ENCODE peak calls at places on chromosomes 5 and 9, in six cellular contexts. U, T, X, A, R and Y are unnamed samples.
A peak's percentile ranks its signal among the peaks of the same experiment; 100 is the strongest.

GRCh38 chr9:106745876-106746275 is 117.1 kb upstream of the ZNF462 start:
- DNase-seq in X (no peak), U (no peak), A (no peak), R (no peak), T (no peak), Y (no peak)

GRCh38 chr5:122470365-122470764 is 158.3 kb downstream of the SNCAIP start:
- DNase-seq in X (no peak), U (no peak), A (no peak), R (no peak), T (no peak), Y (no peak)

GRCh38 chr5:57456056-57456455 is 26.6 kb downstream of the ACTBL2 start:
- DNase-seq in U (no peak), R (no peak), T (no peak), X (peak; percentile 99), A (no peak), Y (no peak)

GRCh38 chr5:14834584-14835540 is 36.7 kb downstream of the ANKH start:
- DNase-seq in T (no peak), X (no peak), A (no peak), R (no peak), U (no peak), Y (no peak)

GRCh38 chr5:177310757-177311173 is 933 bp downstream of the MXD3 start:
- DNase-seq in X (no peak), A (no peak), R (no peak), T (no peak), U (no peak), Y (peak; percentile 57)

GRCh38 chr5:94618029-94618492 is 343 bp downstream of the KIAA0825 start:
- DNase-seq in T (peak; percentile 70), A (peak; percentile 22), R (peak; percentile 50), X (peak; percentile 62), U (no peak), Y (peak; percentile 53)

GRCh38 chr5:26482817-26483375 is 555.5 kb downstream of the CDH9 start:
- DNase-seq in T (peak; percentile 77), R (no peak), A (no peak), U (no peak), X (peak; percentile 92), Y (peak; percentile 9)

GRCh38 chr9:74281674-74282073 is 215.5 kb upstream of the RORB start:
- DNase-seq in X (peak; percentile 42), R (no peak), A (no peak), T (no peak), U (peak; percentile 10), Y (no peak)

GRCh38 chr9:135970128-135970815 is 9.1 kb upstream of the UBAC1 start:
- DNase-seq in A (no peak), T (no peak), U (no peak), R (no peak), X (no peak), Y (no peak)

GRCh38 chr9:37198034-37198718 is 77.8 kb downstream of the ZCCHC7 start:
- DNase-seq in X (no peak), T (no peak), A (no peak), R (no peak), U (no peak), Y (no peak)

GRCh38 chr5:59416441-59416840 is 477.1 kb downstream of the PDE4D start:
- DNase-seq in X (no peak), R (no peak), A (no peak), T (peak; percentile 82), U (no peak), Y (no peak)

GRCh38 chr9:89975024-89975423 is 370.2 kb downstream of the GADD45G start:
- DNase-seq in R (no peak), A (no peak), T (no peak), U (no peak), X (no peak), Y (no peak)

GRCh38 chr9:19931066-19931465 is 142.2 kb upstream of the SLC24A2 start:
- DNase-seq in T (no peak), A (no peak), U (no peak), R (no peak), X (no peak), Y (no peak)

GRCh38 chr9:123102380-123103113 is 69.1 kb downstream of the GPR21 start:
- DNase-seq in U (no peak), A (no peak), T (no peak), X (peak; percentile 8), R (no peak), Y (no peak)

GRCh38 chr9:89919171-89919681 is 314.4 kb downstream of the GADD45G start:
- DNase-seq in A (peak; percentile 9), T (no peak), R (peak; percentile 33), U (no peak), X (peak; percentile 60), Y (peak; percentile 9)

GRCh38 chr5:106397700-106398099 is 1273.0 kb downstream of the EFNA5 start:
- DNase-seq in X (peak; percentile 100), R (no peak), U (no peak), T (peak; percentile 98), A (no peak), Y (no peak)

GRCh38 chr9:132509921-132510874 is 72.2 kb upstream of the BARHL1 start:
- DNase-seq in R (no peak), A (no peak), U (no peak), X (no peak), T (no peak), Y (no peak)

GRCh38 chr5:1642621-1643061 is 118.9 kb upstream of the LPCAT1 start:
- DNase-seq in U (no peak), T (no peak), X (no peak), A (no peak), R (no peak), Y (no peak)

GRCh38 chr5:101364469-101364868 is 461.4 kb upstream of the ST8SIA4 start:
- DNase-seq in T (no peak), X (peak; percentile 97), R (no peak), A (no peak), U (no peak), Y (no peak)

GRCh38 chr5:148697177-148697820 is 43.0 kb upstream of the HTR4 start:
- DNase-seq in U (no peak), T (peak; percentile 53), A (no peak), R (no peak), X (no peak), Y (no peak)

GRCh38 chr5:31476607-31477200 is 55.2 kb downstream of the DROSHA start:
- DNase-seq in R (no peak), U (no peak), X (no peak), A (no peak), T (no peak), Y (no peak)

GRCh38 chr5:168086104-168086610 is 205.3 kb upstream of the WWC1 start:
- DNase-seq in T (no peak), X (peak; percentile 13), U (no peak), A (no peak), R (no peak), Y (peak; percentile 1)

GRCh38 chr5:177041936-177042335 is 19.4 kb downstream of the ZNF346 start:
- DNase-seq in X (no peak), U (no peak), T (no peak), A (no peak), R (no peak), Y (no peak)

GRCh38 chr9:102518324-102518723 is 476.8 kb upstream of the CYLC2 start:
- DNase-seq in T (no peak), X (no peak), U (no peak), A (no peak), R (no peak), Y (no peak)

GRCh38 chr5:65535529-65535987 is 27.4 kb downstream of the CENPK start:
- DNase-seq in T (no peak), X (peak; percentile 98), R (no peak), U (no peak), A (no peak), Y (no peak)

GRCh38 chr5:131812371-131813160 is 15.7 kb upstream of the FNIP1 start:
- DNase-seq in U (no peak), T (peak; percentile 13), R (no peak), X (no peak), A (no peak), Y (no peak)

GRCh38 chr9:127982912-127983311 is 2.1 kb upstream of the EEIG1 start:
- DNase-seq in U (no peak), A (no peak), T (no peak), R (no peak), X (no peak), Y (no peak)

GRCh38 chr5:76192837-76193236 is 109.7 kb downstream of the SV2C start:
- DNase-seq in U (no peak), A (no peak), X (no peak), R (no peak), T (no peak), Y (no peak)

GRCh38 chr5:176534640-176535039 is 2.6 kb downstream of the RNF44 start:
- DNase-seq in U (no peak), X (no peak), T (no peak), A (no peak), R (no peak), Y (no peak)

GRCh38 chr5:179862296-179862695 is 3.7 kb upstream of the MRNIP start:
- DNase-seq in U (no peak), A (no peak), T (no peak), X (no peak), R (no peak), Y (no peak)

GRCh38 chr5:173671121-173671949 is 54.9 kb upstream of the BOD1 start:
- DNase-seq in R (peak; percentile 47), X (no peak), A (no peak), U (no peak), T (no peak), Y (no peak)

GRCh38 chr9:74220327-74220726 is 276.8 kb upstream of the RORB start:
- DNase-seq in T (no peak), A (no peak), X (no peak), R (no peak), U (no peak), Y (no peak)